ENCODE peak calls at places on chromosomes 5 and 9, in six cellular contexts. H is neuronal stem cell, P is IMR-90, K is H9, X is mesendoderm, R is H1. Z is an unnamed sample.

GRCh38 chr5:172443441-172444109 is 10.8 kb downstream of the SH3PXD2B start:
- DNase-seq in H (no peak), P (peak), K (no peak), X (no peak), R (no peak), Z (peak)

GRCh38 chr9:85900504-85901201 is 40.3 kb upstream of the NAA35 start:
- DNase-seq in H (peak), P (peak), K (peak), X (peak), R (peak), Z (peak)

GRCh38 chr5:60287174-60287771 is 393.7 kb upstream of the PDE4D start:
- DNase-seq in H (peak), P (peak), K (peak), X (peak), R (peak), Z (peak)

GRCh38 chr5:113221294-113222176 is 213.3 kb downstream of the TSSK1B start:
- DNase-seq in H (no peak), P (peak), K (no peak), X (no peak), R (no peak), Z (no peak)

GRCh38 chr9:127351182-127352166 is 45.5 kb upstream of the SLC2A8 start:
- DNase-seq in H (no peak), P (no peak), K (no peak), X (no peak), R (no peak), Z (no peak)

GRCh38 chr9:98881356-98881755 is 62.4 kb upstream of the COL15A1 start:
- DNase-seq in H (no peak), P (no peak), K (no peak), X (no peak), R (no peak), Z (no peak)

GRCh38 chr9:6354072-6354686 is 26.0 kb downstream of the TPD52L3 start:
- DNase-seq in H (peak), P (peak), K (peak), X (peak), R (peak), Z (peak)

GRCh38 chr5:127650649-127651048 is 1.8 kb downstream of the CTXN3 start:
- DNase-seq in H (no peak), P (peak), K (no peak), X (no peak), R (no peak), Z (peak)

GRCh38 chr9:81682797-81683196 is 6.5 kb downstream of the TLE1 start:
- DNase-seq in H (no peak), P (no peak), K (no peak), X (no peak), R (no peak), Z (peak)

GRCh38 chr9:126462617-126463016 is 136.0 kb downstream of the MVB12B start:
- DNase-seq in H (no peak), P (no peak), K (peak), X (no peak), R (no peak), Z (no peak)

GRCh38 chr9:89394412-89394811 is 76.1 kb downstream of the SECISBP2 start:
- DNase-seq in H (no peak), P (no peak), K (no peak), X (no peak), R (no peak), Z (no peak)

GRCh38 chr5:132095745-132096084 is 22.1 kb downstream of the CSF2 start:
- DNase-seq in H (no peak), P (no peak), K (peak), X (no peak), R (no peak), Z (no peak)

GRCh38 chr9:37559125-37559524 is 17.1 kb downstream of the FBXO10 start:
- DNase-seq in H (no peak), P (no peak), K (no peak), X (no peak), R (no peak), Z (no peak)

GRCh38 chr5:173045481-173045880 is 10.7 kb upstream of the CREBRF start:
- DNase-seq in H (no peak), P (no peak), K (peak), X (peak), R (no peak), Z (no peak)

GRCh38 chr5:137486707-137487106 is 12.4 kb downstream of the SPOCK1 start:
- DNase-seq in H (no peak), P (peak), K (no peak), X (no peak), R (no peak), Z (no peak)

GRCh38 chr9:16058131-16058549 is 505.3 kb downstream of the CCDC171 start:
- DNase-seq in H (no peak), P (peak), K (no peak), X (peak), R (no peak), Z (peak)

GRCh38 chr9:86624616-86625015 is 270.4 kb upstream of the TUT7 start:
- DNase-seq in H (no peak), P (no peak), K (no peak), X (no peak), R (no peak), Z (no peak)

GRCh38 chr9:96553070-96553469 is 66.6 kb downstream of the CDC14B start:
- DNase-seq in H (no peak), P (peak), K (no peak), X (no peak), R (no peak), Z (peak)

GRCh38 chr5:76918539-76918938 is 34.3 kb upstream of the CRHBP start:
- DNase-seq in H (no peak), P (no peak), K (no peak), X (no peak), R (no peak), Z (no peak)

GRCh38 chr5:6287136-6287535 is 91.2 kb downstream of the MED10 start:
- DNase-seq in H (no peak), P (no peak), K (no peak), X (no peak), R (no peak), Z (no peak)

GRCh38 chr5:38940230-38940858 is 94.5 kb downstream of the OSMR start:
- DNase-seq in H (no peak), P (no peak), K (no peak), X (no peak), R (no peak), Z (no peak)

GRCh38 chr9:87193925-87194380 is 246.6 kb upstream of the GAS1 start:
- DNase-seq in H (no peak), P (peak), K (no peak), X (no peak), R (no peak), Z (peak)

GRCh38 chr5:150302301-150303069 is at the start of gene ARSI:
- DNase-seq in H (peak), P (no peak), K (peak), X (peak), R (no peak), Z (peak)

GRCh38 chr5:151047814-151048425 is 27.5 kb downstream of the GPX3 start:
- DNase-seq in H (no peak), P (no peak), K (peak), X (peak), R (no peak), Z (peak)

GRCh38 chr5:179923422-179923821 is 15.7 kb upstream of the TBC1D9B start:
- DNase-seq in H (no peak), P (no peak), K (no peak), X (no peak), R (no peak), Z (no peak)

GRCh38 chr5:118778951-118779350 is 209.4 kb downstream of the DTWD2 start:
- DNase-seq in H (no peak), P (no peak), K (no peak), X (no peak), R (no peak), Z (peak)

GRCh38 chr9:83691492-83691891 is 16.3 kb downstream of the UBQLN1 start:
- DNase-seq in H (no peak), P (no peak), K (no peak), X (no peak), R (no peak), Z (no peak)

GRCh38 chr5:1374030-1374679 is 29.3 kb upstream of the CLPTM1L start:
- DNase-seq in H (no peak), P (no peak), K (no peak), X (no peak), R (no peak), Z (no peak)

GRCh38 chr9:135706288-135706687 is 4.3 kb downstream of the KCNT1 start:
- DNase-seq in H (no peak), P (no peak), K (no peak), X (no peak), R (no peak), Z (no peak)

DNA sequence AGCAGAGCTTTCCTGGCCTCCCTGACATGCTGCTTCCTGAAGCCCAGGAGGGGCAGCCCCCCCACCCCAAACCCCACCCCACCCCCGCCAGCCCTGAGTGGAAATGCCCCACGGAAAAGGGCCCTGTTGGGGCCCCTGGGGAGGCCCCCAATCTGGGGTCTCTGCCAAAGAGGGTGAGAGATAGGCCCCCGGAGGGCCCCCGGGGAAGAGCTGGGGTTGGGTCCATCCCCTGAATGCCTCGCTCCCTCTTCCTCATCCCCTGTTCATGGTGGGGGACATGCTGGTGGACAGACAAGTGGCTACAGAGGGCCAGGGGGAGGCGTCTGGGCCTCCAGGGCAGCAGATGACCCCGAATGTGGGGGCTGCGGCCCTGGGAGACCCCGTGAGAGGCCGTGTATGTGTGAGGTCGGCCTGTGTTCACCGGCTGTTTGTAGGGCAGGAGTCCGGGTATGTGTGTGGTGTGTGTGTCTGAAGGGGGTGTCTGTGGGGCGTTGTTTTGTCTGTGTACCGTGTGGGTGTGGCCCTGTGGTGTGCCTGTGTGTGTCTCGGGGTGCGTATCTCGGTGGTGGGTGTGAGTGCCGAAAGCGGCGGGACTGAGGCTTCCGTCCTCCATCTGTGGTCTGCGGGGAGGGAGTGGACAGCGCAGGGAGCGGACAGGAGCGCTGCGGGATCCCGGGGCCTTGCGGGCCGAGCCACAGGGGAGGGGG is 11.3 kb downstream of the C9orf50 start:
- DNase-seq in H (no peak), P (no peak), K (no peak), X (peak), R (no peak), Z (peak)
- H3K27ac ChIP-seq in H (no peak), P (peak), K (no peak), X (no peak), R (no peak), Z (peak)

GRCh38 chr9:133926165-133926856 is 65.8 kb downstream of the VAV2 start:
- DNase-seq in H (no peak), P (no peak), K (no peak), X (no peak), R (no peak), Z (no peak)

GRCh38 chr9:133927041-133927440 is 65.1 kb downstream of the VAV2 start:
- DNase-seq in H (no peak), P (peak), K (no peak), X (no peak), R (no peak), Z (no peak)

GRCh38 chr9:133921866-133922265 is 70.3 kb downstream of the VAV2 start:
- DNase-seq in H (no peak), P (no peak), K (no peak), X (no peak), R (no peak), Z (no peak)

GRCh38 chr9:133928248-133928764 is 63.8 kb downstream of the VAV2 start:
- DNase-seq in H (no peak), P (no peak), K (no peak), X (no peak), R (no peak), Z (no peak)

GRCh38 chr9:133924453-133924852 is 67.7 kb downstream of the VAV2 start:
- DNase-seq in H (no peak), P (no peak), K (no peak), X (peak), R (no peak), Z (no peak)
- H2BK15ac ChIP-seq in H (no peak), P (no peak), K (no peak), X (no peak), R (no peak), Z (no peak)

DNA sequence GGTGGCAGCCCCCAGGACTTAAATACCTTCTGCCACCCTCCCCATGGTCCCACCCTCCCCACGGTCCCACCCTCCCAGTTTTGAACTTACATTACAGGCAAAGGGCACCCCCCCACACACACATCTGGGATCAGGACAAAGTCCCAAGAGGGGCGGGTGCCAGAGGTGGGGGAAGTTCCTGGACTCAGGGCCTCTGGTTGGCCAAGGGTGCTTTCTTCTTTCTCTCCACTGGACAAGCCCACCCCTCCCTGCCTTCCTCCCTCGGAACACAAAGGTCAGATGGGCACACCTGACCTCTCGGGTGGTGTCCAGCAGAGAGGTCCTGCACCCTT is 19.1 kb upstream of the RALGDS start:
- DNase-seq in H (no peak), P (no peak), K (no peak), X (no peak), R (no peak), Z (no peak)
- H3K18ac ChIP-seq in H (no peak), P (no peak), K (no peak), X (no peak), R (no peak), Z (no peak)

GRCh38 chr5:111953351-111954127 is 196.5 kb upstream of the NREP start:
- DNase-seq in H (no peak), P (peak), K (no peak), X (no peak), R (no peak), Z (peak)

GRCh38 chr5:111950660-111951059 is 193.7 kb upstream of the NREP start:
- DNase-seq in H (no peak), P (peak), K (no peak), X (no peak), R (no peak), Z (no peak)

GRCh38 chr5:111960466-111961215 is 203.6 kb upstream of the NREP start:
- DNase-seq in H (no peak), P (peak), K (no peak), X (no peak), R (no peak), Z (peak)

GRCh38 chr5:111954516-111955337 is 197.7 kb upstream of the NREP start:
- DNase-seq in H (no peak), P (peak), K (no peak), X (no peak), R (no peak), Z (peak)
- H3K27ac ChIP-seq in H (no peak), P (peak), K (no peak), X (no peak), R (no peak), Z (peak)

GRCh38 chr5:67135381-67135780 is 61.2 kb downstream of the CD180 start:
- DNase-seq in H (no peak), P (no peak), K (no peak), X (no peak), R (no peak), Z (no peak)
- H2BK15ac ChIP-seq in H (no peak), P (no peak), K (no peak), X (no peak), R (no peak), Z (no peak)

GRCh38 chr5:9265391-9266287 is 280.2 kb downstream of the SEMA5A start:
- DNase-seq in H (no peak), P (peak), K (peak), X (peak), R (peak), Z (peak)
- H3K18ac ChIP-seq in H (peak), P (peak), K (no peak), X (no peak), R (no peak), Z (peak)

DNA sequence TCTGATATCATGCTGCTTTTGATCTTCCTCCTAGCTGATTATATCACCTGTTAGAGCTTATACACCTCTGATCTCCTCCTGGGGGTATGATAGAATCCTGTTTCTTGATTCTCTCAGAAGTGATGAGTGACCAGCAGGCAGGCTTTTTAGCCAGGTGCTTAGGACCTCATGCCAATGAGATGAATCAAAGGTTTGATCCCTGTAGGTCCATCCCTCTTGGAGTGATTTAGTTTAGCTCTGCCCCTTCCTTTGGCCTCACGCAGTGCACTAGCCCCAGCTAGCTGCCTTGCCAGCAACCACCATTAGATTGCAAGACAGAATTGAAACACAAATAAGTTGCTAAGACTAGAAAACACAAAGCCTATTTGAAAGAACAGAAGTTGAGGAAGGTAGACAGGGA is 84.4 kb downstream of the ZSWIM6 start:
- DNase-seq in H (no peak), P (no peak), K (peak), X (peak), R (peak), Z (no peak)
- H3K27ac ChIP-seq in H (peak), P (no peak), K (no peak), X (peak), R (no peak), Z (no peak)